ENCODE peak calls at places on chromosomes 1 and 21, in four cellular contexts. X is fibroblast of lung, S is lung, H is astrocyte of the spinal cord. R is an unnamed sample.

GRCh38 chr1:52825868-52826267 is 16.7 kb upstream of the ZYG11A start:
- DNase-seq in X (peak; percentile 38), S (no peak), H (no peak), R (no peak)

GRCh38 chr1:161817155-161817730 is 51.1 kb downstream of the ATF6 start:
- DNase-seq in X (no peak), S (no peak), H (no peak), R (no peak)

GRCh38 chr1:35539073-35539823 is 18.0 kb downstream of the KIAA0319L start:
- DNase-seq in X (no peak), S (no peak), H (peak; percentile 52), R (peak; percentile 11)

GRCh38 chr1:214316597-214316996 is 35.6 kb downstream of the SMYD2 start:
- DNase-seq in X (no peak), S (no peak), H (peak; percentile 61), R (no peak)

GRCh38 chr1:93743465-93743864 is 61.8 kb upstream of the BCAR3 start:
- DNase-seq in X (no peak), S (no peak), H (no peak), R (no peak)

GRCh38 chr1:246709845-246710244 is 14.4 kb upstream of the SCCPDH start:
- DNase-seq in X (no peak), S (no peak), H (no peak), R (no peak)

GRCh38 chr21:44527156-44527982 is 12.6 kb downstream of the KRTAP10-1 start:
- DNase-seq in X (no peak), S (no peak), H (no peak), R (no peak)

GRCh38 chr1:26153966-26154572 is 4.8 kb upstream of the FAM110D start:
- DNase-seq in X (peak; percentile 24), S (no peak), H (no peak), R (no peak)

GRCh38 chr1:41482001-41482765 is 2.3 kb downstream of the EDN2 start:
- DNase-seq in X (no peak), S (peak; percentile 63), H (no peak), R (peak; percentile 77)

GRCh38 chr1:1554550-1554925 is 14.1 kb upstream of the TMEM240 start:
- DNase-seq in X (no peak), S (no peak), H (no peak), R (no peak)

GRCh38 chr1:8874230-8875201 is 4.0 kb downstream of the ENO1 start:
- DNase-seq in X (peak; percentile 61), S (no peak), H (peak; percentile 68), R (no peak)

GRCh38 chr1:12014141-12014981 is 4.9 kb upstream of the MIIP start:
- DNase-seq in X (no peak), S (peak; percentile 63), H (no peak), R (peak; percentile 83)

GRCh38 chr1:164636744-164637143 is 77.8 kb downstream of the PBX1 start:
- DNase-seq in X (no peak), S (no peak), H (no peak), R (no peak)

GRCh38 chr21:44300262-44300959 is 558 bp downstream of the PFKL start:
- DNase-seq in X (peak; percentile 24), S (peak; percentile 74), H (peak; percentile 36), R (peak; percentile 60)

GRCh38 chr1:206744683-206745082 is 25.9 kb upstream of the IL19 start:
- DNase-seq in X (peak; percentile 14), S (no peak), H (no peak), R (no peak)

GRCh38 chr1:208434008-208434407 is 189.8 kb upstream of the PLXNA2 start:
- DNase-seq in X (no peak), S (no peak), H (no peak), R (no peak)

GRCh38 chr1:189211742-189212141 is 1265.9 kb downstream of the BRINP3 start:
- DNase-seq in X (peak; percentile 51), S (no peak), H (peak; percentile 49), R (no peak)

GRCh38 chr1:184056921-184057496 is 5.5 kb downstream of the TSEN15 start:
- DNase-seq in X (peak; percentile 63), S (no peak), H (peak; percentile 72), R (peak; percentile 3)

GRCh38 chr21:46401186-46401910 is 57.3 kb upstream of the DIP2A start:
- DNase-seq in X (no peak), S (no peak), H (no peak), R (no peak)

GRCh38 chr21:33401617-33401967 is 1.6 kb upstream of the IFNGR2 start:
- DNase-seq in X (no peak), S (no peak), H (no peak), R (peak; percentile 41)

GRCh38 chr1:113405573-113405972 is 15.3 kb downstream of the MAGI3 start:
- DNase-seq in X (no peak), S (no peak), H (no peak), R (no peak)

GRCh38 chr1:244302889-244303609 is 148.7 kb downstream of the ADSS2 start:
- DNase-seq in X (peak; percentile 36), S (peak; percentile 83), H (peak; percentile 31), R (peak; percentile 72)

GRCh38 chr1:186884266-186884665 is 55.5 kb downstream of the PLA2G4A start:
- DNase-seq in X (no peak), S (no peak), H (no peak), R (no peak)

GRCh38 chr1:241688940-241689368 is 36.9 kb downstream of the WDR64 start:
- DNase-seq in X (no peak), S (no peak), H (peak; percentile 9), R (peak; percentile 98)

GRCh38 chr1:200311256-200311655 is 98.6 kb downstream of the ZNF281 start:
- DNase-seq in X (no peak), S (no peak), H (no peak), R (no peak)

GRCh38 chr1:34844252-34844634 is 15.3 kb downstream of the SMIM12 start:
- DNase-seq in X (no peak), S (no peak), H (no peak), R (peak; percentile 29)

GRCh38 chr1:25568090-25568833 is 24.9 kb downstream of the LDLRAP1 start:
- DNase-seq in X (peak; percentile 71), S (no peak), H (peak; percentile 72), R (peak; percentile 97)

GRCh38 chr21:45947716-45948255 is 33.8 kb upstream of the COL6A1 start:
- DNase-seq in X (no peak), S (no peak), H (no peak), R (no peak)

GRCh38 chr1:35642472-35642955 is 1.2 kb upstream of the PSMB2 start:
- DNase-seq in X (no peak), S (no peak), H (no peak), R (no peak)

GRCh38 chr1:232481091-232481490 is 148.8 kb downstream of the SIPA1L2 start:
- DNase-seq in X (no peak), S (no peak), H (no peak), R (no peak)

GRCh38 chr21:25759573-25759972 is 24.8 kb downstream of the GABPA start:
- DNase-seq in X (peak; percentile 21), S (no peak), H (no peak), R (peak; percentile 4)
- TF ChIP-seq CTCF in X (no peak), S (no peak), H (no peak), R (no peak)

DNA sequence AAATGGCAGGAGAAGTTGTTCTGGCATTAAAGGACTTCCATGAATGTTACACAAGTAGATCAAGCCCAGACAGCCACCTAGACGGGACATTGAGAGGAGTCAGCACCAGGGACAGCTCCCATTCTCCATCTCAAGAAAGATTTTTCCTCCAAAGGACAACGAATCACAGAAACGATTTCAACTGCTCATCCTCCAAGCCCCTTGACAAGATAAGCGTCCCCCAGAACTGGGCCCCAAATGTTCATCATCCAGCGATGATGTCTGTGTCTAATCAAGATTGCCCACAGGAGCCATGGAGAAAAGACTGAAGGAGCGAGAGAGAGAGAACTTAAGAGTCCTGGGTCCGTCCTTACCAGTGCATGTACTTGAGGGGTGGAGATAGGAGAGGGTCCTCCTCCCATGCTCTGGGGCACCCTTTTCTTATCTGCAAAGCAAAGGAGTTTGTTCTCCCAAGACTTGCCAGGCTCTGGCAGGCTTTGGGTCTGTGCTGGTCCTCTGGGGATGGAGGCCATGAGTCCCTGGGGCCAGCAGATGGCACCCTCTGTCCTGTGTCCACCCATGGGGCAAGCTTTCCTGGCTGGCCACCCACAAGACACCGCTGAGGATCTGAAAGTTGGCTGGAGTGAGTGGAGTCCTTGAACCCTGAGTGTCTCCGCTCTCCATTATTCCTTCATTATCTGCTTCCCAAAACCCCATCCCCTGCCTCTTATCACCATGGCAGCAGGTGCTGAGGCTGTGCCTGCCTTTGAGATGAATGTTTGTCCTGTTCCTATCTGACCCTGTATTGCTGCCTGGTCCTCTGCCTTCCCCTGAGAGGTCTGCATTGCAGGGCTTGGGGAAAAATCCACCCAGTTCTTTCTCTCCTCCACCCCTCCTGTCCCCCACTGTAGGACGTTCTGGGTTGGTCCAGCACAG is 164.6 kb downstream of the ACTL8 start:
- DNase-seq in X (peak; percentile 58), S (no peak), H (peak; percentile 55), R (peak; percentile 9)
- TF ChIP-seq CTCF in X (no peak), S (no peak), H (no peak), R (peak; percentile 37)

GRCh38 chr1:219927956-219928790 is at the start of gene SLC30A10:
- DNase-seq in X (peak; percentile 10), S (no peak), H (no peak), R (peak; percentile 5)
- TF ChIP-seq CTCF in X (no peak), S (no peak), H (no peak), R (no peak)

GRCh38 chr21:43211085-43212071 is 42.6 kb downstream of the CRYAA start:
- DNase-seq in X (no peak), S (peak; percentile 72), H (no peak), R (no peak)
- TF ChIP-seq CTCF in X (no peak), S (no peak), H (peak; percentile 21), R (no peak)

GRCh38 chr21:35198982-35199732 is 150.1 kb upstream of the RUNX1 start:
- DNase-seq in X (no peak), S (no peak), H (no peak), R (no peak)
- TF ChIP-seq CTCF in X (no peak), S (no peak), H (no peak), R (no peak)